ENCODE peak calls at places on chromosomes 3 and 15, in seven cellular contexts. T is mucosa of descending colon, V is NB4, O is colonic mucosa, Y is fibroblast of pulmonary artery, C is Panc1, Z is AG09309. I is an unnamed sample.

GRCh38 chr3:126704494-126705214 is 614 bp downstream of the CHCHD6 start:
- DNase-seq in T (no peak), V (no peak), O (no peak), Y (no peak), C (no peak), Z (no peak), I (no peak)

GRCh38 chr3:24359645-24360462 is 134.8 kb downstream of the THRB start:
- DNase-seq in T (no peak), V (no peak), O (no peak), Y (no peak), C (no peak), Z (no peak), I (no peak)

GRCh38 chr3:4897765-4898453 is 81.3 kb upstream of the BHLHE40 start:
- DNase-seq in T (no peak), V (no peak), O (no peak), Y (peak), C (no peak), Z (no peak), I (peak)

GRCh38 chr3:90016492-90017065 is 909.2 kb downstream of the EPHA3 start:
- DNase-seq in T (no peak), V (no peak), O (no peak), Y (no peak), C (no peak), Z (no peak), I (no peak)

GRCh38 chr3:98513136-98513535 is 9.6 kb downstream of the CLDND1 start:
- DNase-seq in T (no peak), V (peak), O (no peak), Y (peak), C (no peak), Z (peak), I (peak)

GRCh38 chr15:68277131-68277604 is 377 bp upstream of the FEM1B start:
- DNase-seq in T (peak), V (no peak), O (peak), Y (peak), C (no peak), Z (no peak), I (peak)

GRCh38 chr3:42895332-42895868 is 10.5 kb upstream of the ZNF662 start:
- DNase-seq in T (no peak), V (no peak), O (no peak), Y (no peak), C (no peak), Z (no peak), I (no peak)

GRCh38 chr3:160374472-160374871 is 24.6 kb downstream of the IFT80 start:
- DNase-seq in T (no peak), V (no peak), O (no peak), Y (no peak), C (no peak), Z (no peak), I (no peak)

GRCh38 chr3:195757371-195757770 is 36.6 kb downstream of the MUC20 start:
- DNase-seq in T (no peak), V (no peak), O (no peak), Y (no peak), C (no peak), Z (no peak), I (no peak)

GRCh38 chr3:42473083-42473932 is 29.1 kb upstream of the VIPR1 start:
- DNase-seq in T (peak), V (no peak), O (peak), Y (peak), C (no peak), Z (peak), I (peak)

GRCh38 chr3:182740710-182741109 is 52.6 kb upstream of the ATP11B start:
- DNase-seq in T (peak), V (no peak), O (peak), Y (no peak), C (no peak), Z (no peak), I (no peak)

GRCh38 chr3:112101946-112102345 is 15.8 kb downstream of the C3orf52 start:
- DNase-seq in T (no peak), V (no peak), O (no peak), Y (peak), C (no peak), Z (no peak), I (peak)

GRCh38 chr15:40042791-40043320 is 3.9 kb upstream of the SRP14 start:
- DNase-seq in T (no peak), V (no peak), O (no peak), Y (no peak), C (no peak), Z (no peak), I (no peak)

GRCh38 chr3:463793-464192 is 267.2 kb downstream of the CHL1 start:
- DNase-seq in T (no peak), V (no peak), O (no peak), Y (no peak), C (no peak), Z (no peak), I (no peak)

GRCh38 chr3:15327941-15328340 is 4.4 kb downstream of the SH3BP5 start:
- DNase-seq in T (peak), V (peak), O (no peak), Y (no peak), C (no peak), Z (no peak), I (no peak)

GRCh38 chr3:166660962-166661361 is 719.1 kb downstream of the ZBBX start:
- DNase-seq in T (no peak), V (no peak), O (no peak), Y (no peak), C (no peak), Z (no peak), I (no peak)

GRCh38 chr3:195855471-195856409 is 44.0 kb upstream of the MUC4 start:
- DNase-seq in T (peak), V (no peak), O (no peak), Y (no peak), C (no peak), Z (no peak), I (no peak)

GRCh38 chr3:142863965-142864924 is 24.6 kb downstream of the PCOLCE2 start:
- DNase-seq in T (peak), V (peak), O (no peak), Y (no peak), C (no peak), Z (no peak), I (no peak)

GRCh38 chr3:126541628-126542339 is 16.9 kb downstream of the C3orf22 start:
- DNase-seq in T (no peak), V (no peak), O (peak), Y (no peak), C (no peak), Z (no peak), I (no peak)

GRCh38 chr3:48543271-48543866 is 13.2 kb downstream of the PFKFB4 start:
- DNase-seq in T (no peak), V (no peak), O (no peak), Y (no peak), C (no peak), Z (no peak), I (no peak)

GRCh38 chr3:48609088-48610005 is at the start of gene UQCRC1:
- DNase-seq in T (peak), V (peak), O (peak), Y (peak), C (peak), Z (peak), I (peak)

GRCh38 chr3:116384717-116385116 is 60.6 kb downstream of the LSAMP start:
- DNase-seq in T (no peak), V (no peak), O (no peak), Y (no peak), C (no peak), Z (no peak), I (no peak)

GRCh38 chr15:45093013-45093412 is 21.0 kb downstream of the DUOX2 start:
- DNase-seq in T (no peak), V (no peak), O (no peak), Y (no peak), C (no peak), Z (no peak), I (no peak)

GRCh38 chr15:78301813-78302212 is 2.4 kb upstream of the SKIC8 start:
- DNase-seq in T (no peak), V (peak), O (no peak), Y (no peak), C (no peak), Z (no peak), I (peak)

GRCh38 chr3:124780767-124781485 is 50.7 kb downstream of the UMPS start:
- DNase-seq in T (peak), V (peak), O (peak), Y (peak), C (no peak), Z (no peak), I (peak)

GRCh38 chr3:182028081-182028480 is 316.4 kb downstream of the SOX2 start:
- DNase-seq in T (no peak), V (no peak), O (no peak), Y (no peak), C (no peak), Z (no peak), I (no peak)

GRCh38 chr3:10192953-10193691 is 28.4 kb downstream of the IRAK2 start:
- DNase-seq in T (peak), V (peak), O (peak), Y (peak), C (no peak), Z (peak), I (peak)

GRCh38 chr15:29103825-29104565 is 165.6 kb downstream of the NSMCE3 start:
- DNase-seq in T (peak), V (peak), O (peak), Y (peak), C (no peak), Z (peak), I (peak)

GRCh38 chr3:173785004-173785403 is 387.5 kb downstream of the NLGN1 start:
- DNase-seq in T (no peak), V (no peak), O (no peak), Y (no peak), C (no peak), Z (no peak), I (no peak)

GRCh38 chr3:183385698-183386590 is 42.5 kb downstream of the MCF2L2 start:
- DNase-seq in T (peak), V (peak), O (peak), Y (peak), C (peak), Z (peak), I (peak)

GRCh38 chr3:26624209-26624775 is 1.7 kb downstream of the LRRC3B start:
- DNase-seq in T (no peak), V (no peak), O (no peak), Y (no peak), C (no peak), Z (no peak), I (no peak)
- H3K4me3 ChIP-seq in T (no peak), V (no peak), O (no peak), Y (no peak), C (no peak), Z (no peak), I (no peak)

DNA sequence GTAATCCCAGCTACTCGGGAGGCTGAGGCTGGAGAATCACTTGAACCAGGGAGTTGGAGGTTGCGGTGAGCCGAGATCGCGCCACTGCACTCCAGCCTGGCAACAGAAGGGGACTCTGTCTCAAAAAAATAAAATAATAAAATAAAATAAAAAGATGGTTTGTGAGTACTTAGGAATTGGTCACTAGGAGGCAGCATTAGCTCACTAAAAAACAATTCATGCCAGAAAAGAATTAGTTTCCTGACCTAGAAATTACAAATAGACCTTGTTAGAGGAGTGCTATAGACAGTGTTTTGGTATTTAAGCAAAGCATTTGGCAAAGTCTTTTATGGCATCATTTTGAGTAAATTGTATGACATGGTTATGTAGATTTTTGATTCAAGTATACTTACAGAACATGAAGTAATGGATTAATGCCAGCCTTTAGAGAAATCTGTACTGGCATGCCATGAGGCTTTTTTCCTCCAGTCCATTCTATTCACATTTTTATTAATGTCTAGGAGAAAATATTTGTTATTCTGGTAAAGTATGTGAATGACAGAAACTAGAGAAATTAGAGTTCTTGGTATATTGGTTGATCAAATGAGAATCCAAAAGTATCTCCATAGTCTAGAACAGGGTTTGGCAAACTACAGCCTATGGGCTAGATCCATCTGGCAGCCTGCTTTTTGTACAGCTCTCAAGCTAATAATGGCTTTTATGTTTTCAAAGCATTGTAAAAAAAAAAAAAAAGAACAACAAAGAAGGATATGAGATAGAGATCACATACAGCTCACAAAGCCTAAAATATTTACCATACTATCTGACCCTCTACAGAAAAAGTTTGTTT is 81.6 kb downstream of the LRRC49 start:
- DNase-seq in T (peak), V (peak), O (no peak), Y (peak), C (peak), Z (peak), I (peak)
- TF ChIP-seq CTCF in T (no peak), V (peak), O (peak), Y (peak), C (peak), Z (peak), I (peak)

DNA sequence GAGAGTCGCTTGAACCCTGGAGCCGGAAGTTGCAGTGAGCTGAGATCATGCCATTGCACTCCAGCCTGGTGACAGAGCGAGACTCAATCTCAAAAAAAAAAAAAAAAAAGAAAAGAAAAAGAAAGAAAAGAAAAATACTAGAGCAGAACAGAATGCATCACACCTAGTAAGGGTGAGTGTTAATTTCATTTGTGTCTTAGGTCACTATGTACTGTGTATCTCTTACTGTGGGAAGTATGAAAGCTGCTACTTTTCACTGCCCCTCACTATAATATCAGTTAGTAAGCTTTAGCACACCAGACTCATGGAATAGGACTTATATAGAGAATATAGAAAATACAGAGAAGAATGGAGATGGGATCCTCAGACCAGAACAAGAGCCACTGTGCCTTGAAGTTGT is 45.9 kb upstream of the RASA2 start:
- DNase-seq in T (peak), V (no peak), O (no peak), Y (no peak), C (no peak), Z (no peak), I (no peak)
- H3K4me3 ChIP-seq in T (no peak), V (no peak), O (no peak), Y (no peak), C (no peak), Z (no peak), I (no peak)

GRCh38 chr3:36992806-36993325 is at the start of gene EPM2AIP1:
- DNase-seq in T (no peak), V (peak), O (no peak), Y (no peak), C (no peak), Z (no peak), I (no peak)
- TF ChIP-seq CTCF in T (peak), V (no peak), O (no peak), Y (peak), C (no peak), Z (peak), I (peak)

GRCh38 chr15:99110093-99110492 is 5.2 kb downstream of the SYNM start:
- DNase-seq in T (no peak), V (no peak), O (no peak), Y (no peak), C (no peak), Z (no peak), I (no peak)
- H3K4me3 ChIP-seq in T (no peak), V (no peak), O (no peak), Y (no peak), C (no peak), Z (no peak), I (no peak)

DNA sequence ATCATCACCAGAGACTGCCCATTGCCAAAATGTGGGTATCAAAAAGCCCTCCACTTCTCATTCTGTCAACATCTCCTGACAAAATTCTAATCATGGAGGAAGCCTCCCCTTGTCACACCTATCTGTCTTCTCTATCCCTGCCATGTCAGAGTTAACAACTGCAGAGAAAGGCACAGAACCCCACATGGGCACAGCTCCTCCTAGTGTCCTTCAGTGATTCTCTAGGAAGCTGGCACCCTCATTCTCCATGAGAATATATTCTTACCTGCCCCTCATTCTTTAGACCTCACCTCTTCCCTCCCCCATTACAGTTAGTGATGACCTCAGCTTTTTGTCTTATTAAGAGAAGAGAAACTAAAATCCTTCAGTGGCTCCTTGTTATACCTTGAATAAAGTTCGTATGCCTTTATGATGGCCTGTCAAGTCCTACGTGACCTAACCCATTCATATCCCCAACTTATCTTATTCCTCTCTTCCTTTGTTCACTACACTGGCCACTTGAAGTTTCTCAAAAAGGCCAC is 44.6 kb downstream of the NME9 start:
- DNase-seq in T (no peak), V (no peak), O (no peak), Y (no peak), C (no peak), Z (no peak), I (no peak)
- TF ChIP-seq CTCF in T (no peak), V (peak), O (no peak), Y (peak), C (peak), Z (peak), I (peak)

GRCh38 chr15:31080618-31081017 is 20.9 kb downstream of the TRPM1 start:
- DNase-seq in T (peak), V (peak), O (peak), Y (peak), C (no peak), Z (no peak), I (peak)
- H3K4me3 ChIP-seq in T (no peak), V (no peak), O (no peak), Y (peak), C (peak), Z (no peak), I (peak)

DNA sequence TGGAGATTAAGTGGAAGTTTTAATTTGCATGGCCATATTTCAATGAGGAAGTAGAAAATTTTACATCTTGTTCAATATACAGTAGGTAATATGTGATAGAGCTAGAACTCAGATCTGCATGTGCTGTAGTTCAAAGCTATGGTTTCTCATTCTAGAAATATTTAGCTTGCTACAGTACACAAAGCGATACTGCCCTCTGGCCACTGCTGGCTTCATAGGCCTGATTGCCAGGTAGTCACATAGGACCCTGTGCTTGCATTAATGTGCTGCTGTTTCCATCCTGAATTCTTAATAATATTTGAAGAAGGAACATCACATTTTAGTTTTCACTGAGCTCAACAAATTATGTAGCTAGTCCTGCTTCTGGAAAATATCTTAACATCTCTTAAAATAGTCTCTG is 87.0 kb downstream of the PLSCR2 start:
- DNase-seq in T (peak), V (no peak), O (peak), Y (peak), C (peak), Z (no peak), I (peak)
- TF ChIP-seq CTCF in T (no peak), V (no peak), O (peak), Y (peak), C (peak), Z (peak), I (peak)

GRCh38 chr3:187368765-187369450 is 723 bp downstream of the RTP4 start:
- DNase-seq in T (peak), V (peak), O (no peak), Y (no peak), C (no peak), Z (no peak), I (no peak)

GRCh38 chr3:187370051-187370450 is 1.9 kb downstream of the RTP4 start:
- DNase-seq in T (no peak), V (no peak), O (no peak), Y (no peak), C (no peak), Z (no peak), I (no peak)

GRCh38 chr3:187367561-187368103 is 553 bp upstream of the RTP4 start:
- DNase-seq in T (peak), V (no peak), O (no peak), Y (no peak), C (no peak), Z (no peak), I (no peak)

DNA sequence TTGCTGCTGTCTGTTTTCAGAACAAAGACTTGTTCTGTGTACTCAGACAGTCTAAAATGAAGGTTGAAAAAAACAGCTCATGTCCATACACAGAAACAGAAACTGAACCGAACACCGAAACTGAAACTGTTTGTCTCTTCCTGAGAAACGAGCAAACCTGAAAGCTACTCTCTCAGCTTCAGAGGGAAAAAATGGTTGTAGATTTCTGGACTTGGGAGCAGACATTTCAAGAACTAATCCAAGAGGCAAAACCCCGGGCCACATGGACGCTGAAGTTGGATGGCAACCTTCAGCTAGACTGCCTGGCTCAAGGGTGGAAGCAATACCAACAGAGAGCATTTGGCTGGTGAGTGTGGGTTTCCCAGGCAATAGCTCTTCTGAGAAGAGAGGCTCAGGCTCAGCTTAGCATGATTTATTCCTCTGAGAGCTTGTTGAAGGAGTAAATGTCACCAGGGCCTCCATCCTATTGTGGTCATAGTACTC is at the start of gene RTP4:
- DNase-seq in T (peak), V (peak), O (peak), Y (peak), C (peak), Z (peak), I (peak)
- H3K4me3 ChIP-seq in T (peak), V (no peak), O (peak), Y (peak), C (peak), Z (peak), I (peak)

GRCh38 chr3:119524931-119525662 is 26.8 kb downstream of the TIMMDC1 start:
- DNase-seq in T (no peak), V (peak), O (no peak), Y (peak), C (no peak), Z (no peak), I (peak)
- TF ChIP-seq CTCF in T (no peak), V (peak), O (no peak), Y (peak), C (peak), Z (peak), I (peak)

I was measured in choroid plexus epithelial cell.